ENCODE peak calls at places on chromosome 20, in six cellular contexts. One of them, this sample, is unnamed.

GRCh38 chr20:59300341-59301081 is at the start of gene EDN3:
- DNase-seq in epithelial cell of esophagus: no peak
- DNase-seq in K562: no peak
- DNase-seq in fibroblast of lung: no peak
- DNase-seq in neural crest cell: no peak
- DNase-seq in HCT116: no peak
- DNase-seq in this sample: peak; percentile 56

GRCh38 chr20:52193886-52194545 is 2.4 kb upstream of the ZFP64 start:
- DNase-seq in epithelial cell of esophagus: peak; percentile 20
- DNase-seq in K562: no peak
- DNase-seq in fibroblast of lung: no peak
- DNase-seq in neural crest cell: no peak
- DNase-seq in HCT116: no peak
- DNase-seq in this sample: no peak

GRCh38 chr20:32164984-32165735 is 42.4 kb downstream of the PLAGL2 start:
- DNase-seq in epithelial cell of esophagus: no peak
- DNase-seq in K562: no peak
- DNase-seq in fibroblast of lung: no peak
- DNase-seq in neural crest cell: no peak
- DNase-seq in HCT116: no peak
- DNase-seq in this sample: no peak

GRCh38 chr20:58794510-58795180 is 56.1 kb downstream of the GNAS-AS1 start:
- DNase-seq in epithelial cell of esophagus: no peak
- DNase-seq in K562: no peak
- DNase-seq in fibroblast of lung: no peak
- DNase-seq in neural crest cell: no peak
- DNase-seq in HCT116: no peak
- DNase-seq in this sample: peak; percentile 9

GRCh38 chr20:46139243-46139889 is 21.3 kb downstream of the CD40 start:
- DNase-seq in epithelial cell of esophagus: no peak
- DNase-seq in K562: no peak
- DNase-seq in fibroblast of lung: no peak
- DNase-seq in neural crest cell: no peak
- DNase-seq in HCT116: no peak
- DNase-seq in this sample: no peak

GRCh38 chr20:31708839-31709534 is 13.7 kb downstream of the BCL2L1 start:
- DNase-seq in epithelial cell of esophagus: no peak
- DNase-seq in K562: no peak
- DNase-seq in fibroblast of lung: no peak
- DNase-seq in neural crest cell: no peak
- DNase-seq in HCT116: no peak
- DNase-seq in this sample: no peak

GRCh38 chr20:45459606-45460005 is 9.9 kb upstream of the WFDC2 start:
- DNase-seq in epithelial cell of esophagus: no peak
- DNase-seq in K562: peak; percentile 48
- DNase-seq in fibroblast of lung: no peak
- DNase-seq in neural crest cell: no peak
- DNase-seq in HCT116: no peak
- DNase-seq in this sample: no peak

GRCh38 chr20:9903048-9903651 is 64.3 kb upstream of the PAK5 start:
- DNase-seq in epithelial cell of esophagus: peak; percentile 27
- DNase-seq in K562: no peak
- DNase-seq in fibroblast of lung: no peak
- DNase-seq in neural crest cell: peak; percentile 18
- DNase-seq in HCT116: peak; percentile 26
- DNase-seq in this sample: peak; percentile 31

GRCh38 chr20:51611625-51611890 is 69.0 kb upstream of the NFATC2 start:
- DNase-seq in epithelial cell of esophagus: no peak
- DNase-seq in K562: no peak
- DNase-seq in fibroblast of lung: peak; percentile 15
- DNase-seq in neural crest cell: no peak
- DNase-seq in HCT116: no peak
- DNase-seq in this sample: no peak

GRCh38 chr20:58021481-58021880 is 207.0 kb downstream of the ANKRD60 start:
- DNase-seq in epithelial cell of esophagus: no peak
- DNase-seq in K562: peak; percentile 87
- DNase-seq in fibroblast of lung: peak; percentile 13
- DNase-seq in neural crest cell: no peak
- DNase-seq in HCT116: no peak
- DNase-seq in this sample: peak; percentile 51

GRCh38 chr20:39812116-39812515 is 850.0 kb downstream of the DHX35 start:
- DNase-seq in epithelial cell of esophagus: peak; percentile 96
- DNase-seq in K562: no peak
- DNase-seq in fibroblast of lung: no peak
- DNase-seq in neural crest cell: no peak
- DNase-seq in HCT116: no peak
- DNase-seq in this sample: no peak

GRCh38 chr20:9557411-9557810 is 43.0 kb downstream of the LAMP5 start:
- DNase-seq in epithelial cell of esophagus: no peak
- DNase-seq in K562: no peak
- DNase-seq in fibroblast of lung: no peak
- DNase-seq in neural crest cell: no peak
- DNase-seq in HCT116: no peak
- DNase-seq in this sample: no peak

GRCh38 chr20:483791-484644 is 21.7 kb upstream of the TBC1D20 start:
- DNase-seq in epithelial cell of esophagus: no peak
- DNase-seq in K562: no peak
- DNase-seq in fibroblast of lung: no peak
- DNase-seq in neural crest cell: no peak
- DNase-seq in HCT116: no peak
- DNase-seq in this sample: no peak

GRCh38 chr20:33984320-33984719 is 9.4 kb upstream of the RALY start:
- DNase-seq in epithelial cell of esophagus: no peak
- DNase-seq in K562: no peak
- DNase-seq in fibroblast of lung: no peak
- DNase-seq in neural crest cell: no peak
- DNase-seq in HCT116: no peak
- DNase-seq in this sample: no peak

GRCh38 chr20:44720994-44721784 is 6.0 kb downstream of the CCN5 start:
- DNase-seq in epithelial cell of esophagus: peak; percentile 79
- DNase-seq in K562: no peak
- DNase-seq in fibroblast of lung: peak; percentile 91
- DNase-seq in neural crest cell: no peak
- DNase-seq in HCT116: peak; percentile 37
- DNase-seq in this sample: no peak

GRCh38 chr20:31943052-31943471 is 8.8 kb downstream of the PDRG1 start:
- DNase-seq in epithelial cell of esophagus: no peak
- DNase-seq in K562: no peak
- DNase-seq in fibroblast of lung: no peak
- DNase-seq in neural crest cell: no peak
- DNase-seq in HCT116: no peak
- DNase-seq in this sample: no peak

GRCh38 chr20:14374191-14374590 is 36.8 kb upstream of the FLRT3 start:
- DNase-seq in epithelial cell of esophagus: no peak
- DNase-seq in K562: no peak
- DNase-seq in fibroblast of lung: no peak
- DNase-seq in neural crest cell: no peak
- DNase-seq in HCT116: no peak
- DNase-seq in this sample: no peak

GRCh38 chr20:41095110-41095969 is 42.0 kb upstream of the PLCG1 start:
- DNase-seq in epithelial cell of esophagus: peak; percentile 61
- DNase-seq in K562: peak; percentile 68
- DNase-seq in fibroblast of lung: peak; percentile 41
- DNase-seq in neural crest cell: peak; percentile 27
- DNase-seq in HCT116: peak; percentile 18
- DNase-seq in this sample: peak; percentile 49

GRCh38 chr20:14383326-14383725 is 45.9 kb upstream of the FLRT3 start:
- DNase-seq in epithelial cell of esophagus: peak; percentile 35
- DNase-seq in K562: no peak
- DNase-seq in fibroblast of lung: no peak
- DNase-seq in neural crest cell: no peak
- DNase-seq in HCT116: no peak
- DNase-seq in this sample: no peak

GRCh38 chr20:34215711-34216381 is 25.4 kb upstream of the ASIP start:
- DNase-seq in epithelial cell of esophagus: peak; percentile 69
- DNase-seq in K562: peak; percentile 65
- DNase-seq in fibroblast of lung: peak; percentile 76
- DNase-seq in neural crest cell: peak; percentile 78
- DNase-seq in HCT116: peak; percentile 64
- DNase-seq in this sample: peak; percentile 85

GRCh38 chr20:48329676-48330644 is 497.8 kb downstream of the PREX1 start:
- DNase-seq in epithelial cell of esophagus: peak; percentile 19
- DNase-seq in K562: peak; percentile 27
- DNase-seq in fibroblast of lung: peak; percentile 71
- DNase-seq in neural crest cell: peak; percentile 25
- DNase-seq in HCT116: no peak
- DNase-seq in this sample: peak; percentile 53
- TF ChIP-seq CTCF in epithelial cell of esophagus: no peak
- TF ChIP-seq CTCF in K562: peak; percentile 49
- TF ChIP-seq CTCF in fibroblast of lung: no peak
- TF ChIP-seq CTCF in neural crest cell: peak; percentile 47
- TF ChIP-seq CTCF in HCT116: peak; percentile 27
- TF ChIP-seq CTCF in this sample: peak; percentile 42

DNA sequence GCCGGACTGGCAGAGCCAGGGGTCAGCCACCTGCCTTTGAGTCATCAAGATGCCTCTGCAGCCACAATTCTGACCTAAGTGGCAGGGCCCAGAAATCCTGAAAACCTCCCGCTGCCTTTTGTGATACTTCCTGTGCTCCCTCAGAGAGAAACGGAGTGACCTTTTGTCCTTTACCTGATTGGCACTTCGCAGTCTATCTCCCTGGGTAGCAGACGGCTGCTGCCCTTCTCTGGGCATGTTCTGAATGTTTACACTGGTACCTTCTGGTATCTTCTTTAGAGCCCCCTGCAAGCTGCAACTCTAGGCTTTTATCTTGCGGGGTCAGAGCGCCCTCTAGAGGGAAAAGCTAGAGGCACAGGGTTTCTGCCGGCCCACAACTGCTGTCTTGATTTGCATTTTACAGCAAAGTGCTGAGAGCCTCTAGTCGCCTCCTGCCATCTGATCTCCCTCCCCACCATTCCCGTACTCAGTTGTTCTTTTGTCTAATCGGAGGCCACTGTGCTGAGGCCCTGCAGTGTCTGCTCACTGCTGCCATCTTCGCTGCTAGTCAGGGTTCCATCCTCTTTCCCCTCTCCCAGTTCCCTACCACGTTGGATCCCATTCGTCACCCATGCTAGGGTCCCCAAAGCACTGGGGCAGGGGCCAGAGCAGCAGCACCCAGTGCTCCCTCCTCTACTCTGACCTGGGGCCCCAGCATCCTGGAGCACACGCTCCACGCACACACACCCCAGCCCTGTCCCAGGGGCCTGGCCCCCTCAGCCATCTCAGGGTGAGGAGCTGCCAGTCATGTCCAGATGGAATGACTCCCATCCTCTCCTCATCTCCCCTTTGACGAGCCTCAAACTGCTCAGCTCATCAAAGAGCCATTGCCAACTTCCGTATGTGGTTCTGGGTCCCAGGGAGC is 26.7 kb downstream of the SPATA2 start:
- DNase-seq in epithelial cell of esophagus: peak; percentile 52
- DNase-seq in K562: peak; percentile 76
- DNase-seq in fibroblast of lung: peak; percentile 49
- DNase-seq in neural crest cell: peak; percentile 81
- DNase-seq in HCT116: peak; percentile 21
- DNase-seq in this sample: peak; percentile 80
- TF ChIP-seq CTCF in epithelial cell of esophagus: peak; percentile 82
- TF ChIP-seq CTCF in K562: peak; percentile 87
- TF ChIP-seq CTCF in fibroblast of lung: peak; percentile 72
- TF ChIP-seq CTCF in neural crest cell: peak; percentile 94
- TF ChIP-seq CTCF in HCT116: peak; percentile 96
- TF ChIP-seq CTCF in this sample: peak; percentile 89

GRCh38 chr20:35267092-35267491 is 10.8 kb downstream of the MMP24OS start:
- DNase-seq in epithelial cell of esophagus: no peak
- DNase-seq in K562: no peak
- DNase-seq in fibroblast of lung: no peak
- DNase-seq in neural crest cell: no peak
- DNase-seq in HCT116: no peak
- DNase-seq in this sample: no peak

GRCh38 chr20:35260426-35260825 is 17.5 kb downstream of the MMP24OS start:
- DNase-seq in epithelial cell of esophagus: no peak
- DNase-seq in K562: no peak
- DNase-seq in fibroblast of lung: no peak
- DNase-seq in neural crest cell: no peak
- DNase-seq in HCT116: no peak
- DNase-seq in this sample: no peak

GRCh38 chr20:35263609-35264223 is 14.2 kb downstream of the MMP24OS start:
- DNase-seq in epithelial cell of esophagus: no peak
- DNase-seq in K562: no peak
- DNase-seq in fibroblast of lung: no peak
- DNase-seq in neural crest cell: no peak
- DNase-seq in HCT116: no peak
- DNase-seq in this sample: no peak

GRCh38 chr20:35269055-35269781 is 8.7 kb downstream of the MMP24OS start:
- DNase-seq in epithelial cell of esophagus: peak; percentile 63
- DNase-seq in K562: peak; percentile 81
- DNase-seq in fibroblast of lung: peak; percentile 45
- DNase-seq in neural crest cell: peak; percentile 78
- DNase-seq in HCT116: no peak
- DNase-seq in this sample: peak; percentile 83

DNA sequence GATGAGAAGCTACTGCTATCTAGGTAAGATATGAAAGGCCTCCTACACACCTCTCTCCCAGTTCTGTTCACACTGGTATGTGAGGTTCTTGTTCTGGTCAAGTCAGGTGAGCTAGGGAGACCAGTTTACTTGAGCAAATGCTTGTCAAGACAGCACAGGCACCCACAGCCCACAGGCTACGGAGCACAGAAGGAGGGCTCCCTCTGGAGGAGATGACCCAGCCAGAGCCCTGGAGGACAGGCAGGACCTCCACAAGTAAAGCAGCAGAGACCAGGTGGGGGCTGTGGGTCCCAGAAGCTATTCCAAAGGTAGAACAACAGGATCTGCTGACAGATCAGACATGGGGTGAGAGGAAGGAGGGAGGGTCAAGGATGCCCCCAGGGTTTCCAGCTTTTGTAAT is 13.2 kb downstream of the MMP24OS start:
- DNase-seq in epithelial cell of esophagus: peak; percentile 55
- DNase-seq in K562: no peak
- DNase-seq in fibroblast of lung: peak; percentile 59
- DNase-seq in neural crest cell: no peak
- DNase-seq in HCT116: no peak
- DNase-seq in this sample: no peak
- TF ChIP-seq CTCF in epithelial cell of esophagus: no peak
- TF ChIP-seq CTCF in K562: peak; percentile 51
- TF ChIP-seq CTCF in fibroblast of lung: no peak
- TF ChIP-seq CTCF in neural crest cell: no peak
- TF ChIP-seq CTCF in HCT116: peak; percentile 40
- TF ChIP-seq CTCF in this sample: no peak

DNA sequence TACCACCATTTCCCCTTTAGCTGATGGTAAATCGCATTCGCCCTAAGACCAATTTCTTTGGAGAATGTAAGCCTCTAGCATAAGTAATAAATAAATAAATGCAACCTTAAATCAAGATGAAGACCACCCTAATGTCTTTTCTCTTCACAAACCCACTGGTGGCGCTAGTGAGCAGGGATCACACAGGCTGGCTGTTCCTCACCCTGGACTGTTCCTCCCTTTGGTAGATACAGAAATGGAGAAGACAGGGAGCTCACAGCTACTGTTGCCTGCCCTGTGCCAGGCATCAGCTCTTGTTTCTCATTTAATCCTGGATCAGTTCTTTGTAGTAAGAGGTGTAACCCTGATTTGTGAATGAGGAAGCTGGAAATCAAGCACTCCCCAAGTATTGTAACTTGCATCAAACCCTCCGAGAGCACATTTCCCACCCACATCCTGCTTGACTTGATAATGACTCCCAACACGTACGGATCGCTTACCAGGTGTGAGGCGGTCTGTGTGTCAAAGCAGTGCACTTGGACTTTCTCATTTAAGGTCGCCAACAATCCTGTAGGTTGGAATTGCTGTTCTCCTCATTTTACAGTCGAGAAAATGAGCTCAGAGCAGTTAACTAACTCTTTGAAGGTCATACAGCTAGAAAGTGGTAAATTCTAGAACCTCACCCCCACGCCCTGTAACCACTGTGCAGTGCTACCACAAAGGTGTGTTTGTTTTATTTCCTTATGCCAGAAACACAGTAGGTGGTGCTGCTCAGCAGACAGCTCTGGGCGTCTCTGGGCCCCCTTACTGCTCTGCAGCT is 236.2 kb downstream of the TSHZ2 start:
- DNase-seq in epithelial cell of esophagus: no peak
- DNase-seq in K562: peak; percentile 20
- DNase-seq in fibroblast of lung: no peak
- DNase-seq in neural crest cell: peak; percentile 14
- DNase-seq in HCT116: no peak
- DNase-seq in this sample: peak; percentile 26
- TF ChIP-seq CTCF in epithelial cell of esophagus: no peak
- TF ChIP-seq CTCF in K562: peak; percentile 68
- TF ChIP-seq CTCF in fibroblast of lung: no peak
- TF ChIP-seq CTCF in neural crest cell: peak; percentile 28
- TF ChIP-seq CTCF in HCT116: peak; percentile 66
- TF ChIP-seq CTCF in this sample: no peak